ENCODE peak calls at places on chromosomes 6 and 20, in nine cellular contexts. One of them, this sample, is unnamed. For H3K4me1, the result is how much of the 10 kb centered on the place peaks cover.

GRCh38 chr6:7142228-7142801 is 34.6 kb downstream of the RREB1 start:
- DNase-seq in fibroblast of lung: no peak
- DNase-seq in CD8-positive, alpha-beta T cell: no peak
- DNase-seq in left ventricle myocardium inferior: no peak
- DNase-seq in transverse colon: no peak
- DNase-seq in heart left ventricle: no peak
- DNase-seq in kidney: peak
- DNase-seq in A549: no peak
- DNase-seq in CD4-positive, CD25-positive, alpha-beta regulatory T cell: no peak
- DNase-seq in this sample: no peak

GRCh38 chr20:416950-417800 is 9.1 kb downstream of the RBCK1 start:
- DNase-seq in CD8-positive, alpha-beta T cell: no peak
- DNase-seq in A549: no peak
- DNase-seq in heart left ventricle: no peak
- DNase-seq in transverse colon: no peak
- DNase-seq in left ventricle myocardium inferior: no peak
- DNase-seq in kidney: no peak
- DNase-seq in fibroblast of lung: no peak
- DNase-seq in CD4-positive, CD25-positive, alpha-beta regulatory T cell: no peak
- DNase-seq in this sample: no peak

GRCh38 chr20:19048898-19049889 is 163.2 kb upstream of the SLC24A3 start:
- DNase-seq in fibroblast of lung: no peak
- DNase-seq in A549: no peak
- DNase-seq in kidney: no peak
- DNase-seq in transverse colon: no peak
- DNase-seq in CD8-positive, alpha-beta T cell: no peak
- DNase-seq in CD4-positive, CD25-positive, alpha-beta regulatory T cell: no peak
- DNase-seq in left ventricle myocardium inferior: peak
- DNase-seq in heart left ventricle: peak
- DNase-seq in this sample: no peak

GRCh38 chr6:24125980-24126379 is at the start of gene NRSN1:
- DNase-seq in CD8-positive, alpha-beta T cell: no peak
- DNase-seq in CD4-positive, CD25-positive, alpha-beta regulatory T cell: no peak
- DNase-seq in transverse colon: no peak
- DNase-seq in A549: no peak
- DNase-seq in kidney: no peak
- DNase-seq in heart left ventricle: no peak
- DNase-seq in fibroblast of lung: no peak
- DNase-seq in left ventricle myocardium inferior: no peak
- DNase-seq in this sample: no peak

GRCh38 chr6:28606424-28607391 is 81.0 kb downstream of the GPX5 start:
- DNase-seq in CD4-positive, CD25-positive, alpha-beta regulatory T cell: no peak
- DNase-seq in fibroblast of lung: peak
- DNase-seq in heart left ventricle: no peak
- DNase-seq in kidney: no peak
- DNase-seq in CD8-positive, alpha-beta T cell: no peak
- DNase-seq in left ventricle myocardium inferior: no peak
- DNase-seq in transverse colon: no peak
- DNase-seq in A549: peak
- DNase-seq in this sample: no peak

GRCh38 chr6:109296305-109296915 is 85.9 kb downstream of the CD164 start:
- DNase-seq in fibroblast of lung: no peak
- DNase-seq in A549: peak
- DNase-seq in CD4-positive, CD25-positive, alpha-beta regulatory T cell: no peak
- DNase-seq in heart left ventricle: no peak
- DNase-seq in CD8-positive, alpha-beta T cell: no peak
- DNase-seq in kidney: no peak
- DNase-seq in left ventricle myocardium inferior: no peak
- DNase-seq in transverse colon: peak
- DNase-seq in this sample: no peak

GRCh38 chr6:168619560-168620314 is 178.8 kb downstream of the SMOC2 start:
- DNase-seq in CD4-positive, CD25-positive, alpha-beta regulatory T cell: no peak
- DNase-seq in CD8-positive, alpha-beta T cell: no peak
- DNase-seq in left ventricle myocardium inferior: no peak
- DNase-seq in fibroblast of lung: no peak
- DNase-seq in heart left ventricle: no peak
- DNase-seq in kidney: no peak
- DNase-seq in transverse colon: no peak
- DNase-seq in A549: no peak
- DNase-seq in this sample: no peak

GRCh38 chr6:89853068-89853467 is 23.4 kb downstream of the CASP8AP2 start:
- DNase-seq in CD4-positive, CD25-positive, alpha-beta regulatory T cell: no peak
- DNase-seq in kidney: no peak
- DNase-seq in left ventricle myocardium inferior: no peak
- DNase-seq in fibroblast of lung: peak
- DNase-seq in A549: no peak
- DNase-seq in CD8-positive, alpha-beta T cell: no peak
- DNase-seq in transverse colon: no peak
- DNase-seq in heart left ventricle: no peak
- DNase-seq in this sample: no peak

GRCh38 chr20:51541189-51542032 is 1.1 kb downstream of the NFATC2 start:
- DNase-seq in left ventricle myocardium inferior: peak
- DNase-seq in kidney: peak
- DNase-seq in heart left ventricle: peak
- DNase-seq in transverse colon: peak
- DNase-seq in CD4-positive, CD25-positive, alpha-beta regulatory T cell: peak
- DNase-seq in fibroblast of lung: peak
- DNase-seq in A549: no peak
- DNase-seq in CD8-positive, alpha-beta T cell: peak
- DNase-seq in this sample: peak

GRCh38 chr6:158110986-158111385 is 57.1 kb downstream of the SERAC1 start:
- DNase-seq in kidney: no peak
- DNase-seq in heart left ventricle: no peak
- DNase-seq in A549: no peak
- DNase-seq in CD8-positive, alpha-beta T cell: no peak
- DNase-seq in left ventricle myocardium inferior: no peak
- DNase-seq in fibroblast of lung: no peak
- DNase-seq in CD4-positive, CD25-positive, alpha-beta regulatory T cell: no peak
- DNase-seq in transverse colon: no peak
- DNase-seq in this sample: no peak

GRCh38 chr6:35810831-35811698 is 5.9 kb downstream of the LHFPL5 start:
- DNase-seq in left ventricle myocardium inferior: no peak
- DNase-seq in A549: peak
- DNase-seq in CD4-positive, CD25-positive, alpha-beta regulatory T cell: no peak
- DNase-seq in kidney: no peak
- DNase-seq in fibroblast of lung: peak
- DNase-seq in CD8-positive, alpha-beta T cell: no peak
- DNase-seq in heart left ventricle: no peak
- DNase-seq in transverse colon: no peak
- DNase-seq in this sample: no peak

GRCh38 chr20:14142171-14142570 is 146.9 kb downstream of the MACROD2 start:
- DNase-seq in CD8-positive, alpha-beta T cell: no peak
- DNase-seq in left ventricle myocardium inferior: no peak
- DNase-seq in heart left ventricle: peak
- DNase-seq in CD4-positive, CD25-positive, alpha-beta regulatory T cell: no peak
- DNase-seq in kidney: no peak
- DNase-seq in A549: peak
- DNase-seq in transverse colon: peak
- DNase-seq in fibroblast of lung: peak
- DNase-seq in this sample: no peak

GRCh38 chr6:11494786-11495564 is 42.6 kb upstream of the TMEM170B start:
- DNase-seq in CD4-positive, CD25-positive, alpha-beta regulatory T cell: no peak
- DNase-seq in fibroblast of lung: peak
- DNase-seq in heart left ventricle: no peak
- DNase-seq in transverse colon: no peak
- DNase-seq in kidney: no peak
- DNase-seq in A549: no peak
- DNase-seq in left ventricle myocardium inferior: no peak
- DNase-seq in CD8-positive, alpha-beta T cell: no peak
- DNase-seq in this sample: no peak
- H3K4me1 ChIP-seq in CD4-positive, CD25-positive, alpha-beta regulatory T cell: under half
- H3K4me1 ChIP-seq in fibroblast of lung: under half
- H3K4me1 ChIP-seq in heart left ventricle: under half
- H3K4me1 ChIP-seq in transverse colon: under half
- H3K4me1 ChIP-seq in kidney: under half
- H3K4me1 ChIP-seq in A549: under half
- H3K4me1 ChIP-seq in left ventricle myocardium inferior: under half
- H3K4me1 ChIP-seq in CD8-positive, alpha-beta T cell: under half
- H3K4me1 ChIP-seq in this sample: under half

DNA sequence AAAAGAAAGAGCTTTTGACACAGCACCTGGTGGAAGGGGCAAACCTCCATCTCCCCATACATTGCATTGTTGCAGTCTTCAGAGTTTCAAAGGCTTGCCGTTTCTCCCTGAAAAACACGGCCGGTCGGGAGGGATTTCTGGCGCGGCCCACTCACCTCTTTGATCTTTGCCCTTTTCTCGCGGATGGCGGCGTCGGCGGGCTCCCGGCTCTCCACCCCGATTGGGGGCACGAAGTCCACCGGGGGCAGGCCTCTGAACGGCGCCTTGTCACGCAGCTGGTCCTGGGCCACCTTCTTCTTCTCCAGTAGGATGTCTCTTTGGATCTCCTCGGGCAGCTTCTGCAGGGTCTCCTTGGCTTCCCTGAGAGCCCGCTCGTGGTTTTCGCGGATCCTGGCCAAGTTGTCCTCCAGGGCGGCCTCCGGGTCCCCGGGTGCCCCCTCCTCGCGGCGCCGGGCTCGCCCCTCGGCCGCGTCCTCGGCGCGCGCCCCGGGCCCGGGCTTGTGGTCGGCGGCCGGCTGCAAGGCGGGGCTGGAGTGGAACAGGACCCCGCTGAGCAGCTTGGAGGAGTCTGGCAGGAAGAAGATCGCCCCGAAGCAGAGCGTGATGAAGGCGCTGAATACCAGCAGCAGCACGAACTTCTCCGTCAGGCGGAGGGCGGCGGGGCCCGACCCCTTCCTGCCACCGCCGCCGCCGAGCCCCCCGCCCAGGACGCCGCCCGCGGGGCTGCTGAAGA is 1.1 kb downstream of the MAN1A1 start:
- DNase-seq in CD8-positive, alpha-beta T cell: peak
- DNase-seq in kidney: peak
- DNase-seq in left ventricle myocardium inferior: peak
- DNase-seq in A549: no peak
- DNase-seq in fibroblast of lung: peak
- DNase-seq in CD4-positive, CD25-positive, alpha-beta regulatory T cell: peak
- DNase-seq in heart left ventricle: peak
- DNase-seq in transverse colon: peak
- DNase-seq in this sample: peak
- H3K27ac ChIP-seq in CD8-positive, alpha-beta T cell: peak
- H3K27ac ChIP-seq in kidney: peak
- H3K27ac ChIP-seq in left ventricle myocardium inferior: peak
- H3K27ac ChIP-seq in A549: no peak
- H3K27ac ChIP-seq in fibroblast of lung: peak
- H3K27ac ChIP-seq in CD4-positive, CD25-positive, alpha-beta regulatory T cell: peak
- H3K27ac ChIP-seq in heart left ventricle: peak
- H3K27ac ChIP-seq in transverse colon: peak
- H3K27ac ChIP-seq in this sample: peak

GRCh38 chr6:71476872-71477271 is 188.3 kb downstream of the OGFRL1 start:
- DNase-seq in transverse colon: no peak
- DNase-seq in A549: no peak
- DNase-seq in CD4-positive, CD25-positive, alpha-beta regulatory T cell: no peak
- DNase-seq in kidney: no peak
- DNase-seq in fibroblast of lung: peak
- DNase-seq in CD8-positive, alpha-beta T cell: no peak
- DNase-seq in left ventricle myocardium inferior: no peak
- DNase-seq in heart left ventricle: no peak
- DNase-seq in this sample: no peak
- H3K4me1 ChIP-seq in transverse colon: under half
- H3K4me1 ChIP-seq in A549: under half
- H3K4me1 ChIP-seq in CD4-positive, CD25-positive, alpha-beta regulatory T cell: under half
- H3K4me1 ChIP-seq in kidney: under half
- H3K4me1 ChIP-seq in fibroblast of lung: under half
- H3K4me1 ChIP-seq in CD8-positive, alpha-beta T cell: under half
- H3K4me1 ChIP-seq in left ventricle myocardium inferior: half or more
- H3K4me1 ChIP-seq in heart left ventricle: under half
- H3K4me1 ChIP-seq in this sample: under half

DNA sequence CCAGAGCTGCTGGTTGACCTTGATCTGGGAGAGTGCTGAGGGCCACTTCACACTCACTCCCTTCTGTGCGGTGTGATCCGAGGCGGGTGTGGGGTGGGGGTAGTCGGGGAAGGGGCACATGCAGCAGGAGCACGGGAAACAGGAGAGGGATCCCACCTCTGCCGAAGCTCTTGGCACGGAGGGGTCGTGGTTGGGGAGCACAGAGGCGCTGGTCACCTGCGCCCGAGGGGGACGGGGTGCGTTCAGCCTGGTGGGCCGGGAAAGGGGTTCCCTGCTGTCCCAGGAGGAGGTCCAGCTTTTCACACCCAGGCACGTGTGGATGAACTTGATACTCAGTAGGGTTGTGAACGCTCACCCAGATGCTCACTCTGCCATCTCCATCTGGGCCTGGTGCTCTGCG is 17.3 kb downstream of the SS18L1 start:
- DNase-seq in CD4-positive, CD25-positive, alpha-beta regulatory T cell: no peak
- DNase-seq in transverse colon: no peak
- DNase-seq in heart left ventricle: no peak
- DNase-seq in CD8-positive, alpha-beta T cell: no peak
- DNase-seq in fibroblast of lung: no peak
- DNase-seq in kidney: no peak
- DNase-seq in left ventricle myocardium inferior: no peak
- DNase-seq in A549: no peak
- DNase-seq in this sample: no peak
- H3K27ac ChIP-seq in CD4-positive, CD25-positive, alpha-beta regulatory T cell: no peak
- H3K27ac ChIP-seq in transverse colon: no peak
- H3K27ac ChIP-seq in heart left ventricle: no peak
- H3K27ac ChIP-seq in CD8-positive, alpha-beta T cell: no peak
- H3K27ac ChIP-seq in fibroblast of lung: no peak
- H3K27ac ChIP-seq in kidney: no peak
- H3K27ac ChIP-seq in left ventricle myocardium inferior: no peak
- H3K27ac ChIP-seq in A549: no peak
- H3K27ac ChIP-seq in this sample: no peak

GRCh38 chr20:53386186-53386681 is 207.4 kb downstream of the ZNF217 start:
- DNase-seq in kidney: no peak
- DNase-seq in CD8-positive, alpha-beta T cell: no peak
- DNase-seq in left ventricle myocardium inferior: no peak
- DNase-seq in CD4-positive, CD25-positive, alpha-beta regulatory T cell: no peak
- DNase-seq in fibroblast of lung: no peak
- DNase-seq in A549: no peak
- DNase-seq in heart left ventricle: no peak
- DNase-seq in transverse colon: no peak
- DNase-seq in this sample: no peak

GRCh38 chr20:53390780-53391179 is 202.9 kb downstream of the ZNF217 start:
- DNase-seq in CD8-positive, alpha-beta T cell: no peak
- DNase-seq in kidney: no peak
- DNase-seq in A549: no peak
- DNase-seq in heart left ventricle: no peak
- DNase-seq in CD4-positive, CD25-positive, alpha-beta regulatory T cell: no peak
- DNase-seq in transverse colon: no peak
- DNase-seq in fibroblast of lung: peak
- DNase-seq in left ventricle myocardium inferior: no peak
- DNase-seq in this sample: no peak

GRCh38 chr20:53384392-53384791 is 209.2 kb downstream of the ZNF217 start:
- DNase-seq in kidney: no peak
- DNase-seq in transverse colon: no peak
- DNase-seq in CD4-positive, CD25-positive, alpha-beta regulatory T cell: no peak
- DNase-seq in A549: no peak
- DNase-seq in CD8-positive, alpha-beta T cell: no peak
- DNase-seq in fibroblast of lung: peak
- DNase-seq in heart left ventricle: no peak
- DNase-seq in left ventricle myocardium inferior: no peak
- DNase-seq in this sample: no peak

GRCh38 chr20:53389516-53389915 is 204.1 kb downstream of the ZNF217 start:
- DNase-seq in transverse colon: no peak
- DNase-seq in kidney: no peak
- DNase-seq in CD4-positive, CD25-positive, alpha-beta regulatory T cell: no peak
- DNase-seq in left ventricle myocardium inferior: no peak
- DNase-seq in A549: no peak
- DNase-seq in heart left ventricle: no peak
- DNase-seq in CD8-positive, alpha-beta T cell: no peak
- DNase-seq in fibroblast of lung: no peak
- DNase-seq in this sample: no peak

GRCh38 chr20:53387983-53388675 is 205.5 kb downstream of the ZNF217 start:
- DNase-seq in CD8-positive, alpha-beta T cell: no peak
- DNase-seq in A549: no peak
- DNase-seq in fibroblast of lung: no peak
- DNase-seq in heart left ventricle: no peak
- DNase-seq in transverse colon: no peak
- DNase-seq in left ventricle myocardium inferior: no peak
- DNase-seq in CD4-positive, CD25-positive, alpha-beta regulatory T cell: no peak
- DNase-seq in kidney: no peak
- DNase-seq in this sample: peak
- H3K4me1 ChIP-seq in CD8-positive, alpha-beta T cell: under half
- H3K4me1 ChIP-seq in A549: under half
- H3K4me1 ChIP-seq in fibroblast of lung: under half
- H3K4me1 ChIP-seq in heart left ventricle: under half
- H3K4me1 ChIP-seq in transverse colon: under half
- H3K4me1 ChIP-seq in left ventricle myocardium inferior: under half
- H3K4me1 ChIP-seq in CD4-positive, CD25-positive, alpha-beta regulatory T cell: under half
- H3K4me1 ChIP-seq in kidney: under half
- H3K4me1 ChIP-seq in this sample: under half

This sample was measured in CD8-positive, alpha-beta memory T cell.